ENCODE peak calls at places on chromosome 14, in five cellular contexts. Y is sigmoid colon, L is AG09309, T is left lung, Q is cardiac muscle cell. I is an unnamed sample.

GRCh38 chr14:103568952-103569351 is 6.2 kb downstream of the COA8 start:
- DNase-seq in Y (no peak), L (no peak), T (no peak), Q (no peak), I (no peak)

GRCh38 chr14:74514471-74514932 is 20.9 kb downstream of the ISCA2 start:
- DNase-seq in Y (peak; percentile 70), L (peak; percentile 61), T (peak; percentile 56), Q (peak; percentile 78), I (no peak)

GRCh38 chr14:106729551-106729950 is 1203.2 kb downstream of the TMEM121 start:
- DNase-seq in Y (no peak), L (no peak), T (no peak), Q (no peak), I (no peak)

GRCh38 chr14:36619853-36620252 is 37.4 kb upstream of the NKX2-8 start:
- DNase-seq in Y (no peak), L (no peak), T (no peak), Q (no peak), I (no peak)

GRCh38 chr14:33404054-33404453 is 465.4 kb downstream of the NPAS3 start:
- DNase-seq in Y (no peak), L (peak; percentile 73), T (no peak), Q (peak; percentile 87), I (no peak)

GRCh38 chr14:20606190-20606901 is 15.2 kb upstream of the RNASE12 start:
- DNase-seq in Y (no peak), L (no peak), T (no peak), Q (peak; percentile 71), I (no peak)

GRCh38 chr14:49928010-49928409 is 35.1 kb downstream of the ARF6 start:
- DNase-seq in Y (no peak), L (no peak), T (no peak), Q (no peak), I (no peak)

GRCh38 chr14:34098045-34098984 is 147.4 kb upstream of the EGLN3 start:
- DNase-seq in Y (no peak), L (no peak), T (no peak), Q (peak; percentile 76), I (no peak)

GRCh38 chr14:79840068-79840467 is 371.2 kb downstream of the DIO2 start:
- DNase-seq in Y (no peak), L (no peak), T (no peak), Q (peak; percentile 11), I (no peak)

GRCh38 chr14:20429801-20430669 is 5.9 kb downstream of the KLHL33 start:
- DNase-seq in Y (no peak), L (no peak), T (no peak), Q (no peak), I (no peak)

GRCh38 chr14:34436118-34436905 is 25.7 kb downstream of the SPTSSA start:
- DNase-seq in Y (no peak), L (peak; percentile 45), T (no peak), Q (peak; percentile 66), I (no peak)

GRCh38 chr14:80536456-80536855 is 325.2 kb upstream of the DIO2 start:
- DNase-seq in Y (no peak), L (no peak), T (no peak), Q (no peak), I (no peak)

GRCh38 chr14:90274808-90275454 is 18.6 kb downstream of the PSMC1 start:
- DNase-seq in Y (no peak), L (no peak), T (no peak), Q (peak; percentile 79), I (no peak)

GRCh38 chr14:102774391-102775153 is 2.7 kb upstream of the TRAF3 start:
- DNase-seq in Y (no peak), L (no peak), T (peak; percentile 51), Q (peak; percentile 83), I (peak; percentile 85)

GRCh38 chr14:91925727-91926121 is 21.8 kb downstream of the FBLN5 start:
- DNase-seq in Y (peak; percentile 58), L (no peak), T (no peak), Q (no peak), I (no peak)

GRCh38 chr14:71751264-71751663 is 181.0 kb upstream of the RGS6 start:
- DNase-seq in Y (no peak), L (no peak), T (no peak), Q (no peak), I (no peak)

GRCh38 chr14:89422181-89422951 is 5.3 kb upstream of the FOXN3 start:
- DNase-seq in Y (peak; percentile 41), L (no peak), T (peak; percentile 46), Q (peak; percentile 49), I (no peak)

GRCh38 chr14:88904864-88905263 is 80.4 kb downstream of the TTC8 start:
- DNase-seq in Y (no peak), L (peak; percentile 69), T (no peak), Q (peak; percentile 61), I (no peak)

GRCh38 chr14:103014466-103015319 is 42.7 kb downstream of the CDC42BPB start:
- DNase-seq in Y (no peak), L (no peak), T (no peak), Q (peak; percentile 60), I (no peak)

GRCh38 chr14:55104051-55104954 is 24.7 kb upstream of the LGALS3 start:
- DNase-seq in Y (peak; percentile 61), L (no peak), T (no peak), Q (no peak), I (no peak)

GRCh38 chr14:101367421-101368261 is 193.7 kb upstream of the DIO3 start:
- DNase-seq in Y (peak; percentile 66), L (no peak), T (no peak), Q (no peak), I (no peak)

GRCh38 chr14:53715390-53715730 is 241.3 kb downstream of the BMP4 start:
- DNase-seq in Y (no peak), L (peak; percentile 14), T (no peak), Q (peak; percentile 69), I (no peak)

GRCh38 chr14:100076133-100076532 is 10.9 kb downstream of the EVL start:
- DNase-seq in Y (no peak), L (no peak), T (peak; percentile 52), Q (peak; percentile 25), I (no peak)

GRCh38 chr14:98498019-98498885 is 773.7 kb downstream of the BCL11B start:
- DNase-seq in Y (no peak), L (no peak), T (no peak), Q (no peak), I (no peak)

GRCh38 chr14:96095581-96096476 is 56.7 kb downstream of the C14orf132 start:
- DNase-seq in Y (no peak), L (no peak), T (no peak), Q (peak; percentile 82), I (no peak)

GRCh38 chr14:22997676-22998323 is 12.1 kb downstream of the C14orf93 start:
- DNase-seq in Y (no peak), L (no peak), T (no peak), Q (no peak), I (no peak)

GRCh38 chr14:102539544-102540309 is 30.2 kb upstream of the ANKRD9 start:
- DNase-seq in Y (no peak), L (no peak), T (no peak), Q (peak; percentile 98), I (no peak)

GRCh38 chr14:59454131-59454530 is 11.0 kb downstream of the GPR135 start:
- DNase-seq in Y (no peak), L (peak; percentile 92), T (no peak), Q (peak; percentile 94), I (no peak)

GRCh38 chr14:79044894-79045624 is 874.9 kb downstream of the NRXN3 start:
- DNase-seq in Y (peak; percentile 70), L (peak; percentile 52), T (no peak), Q (peak; percentile 6), I (no peak)

GRCh38 chr14:76376409-76376877 is 506 bp downstream of the ESRRB start:
- DNase-seq in Y (no peak), L (no peak), T (no peak), Q (no peak), I (no peak)
- H3K4me3 ChIP-seq in Y (no peak overlapping the region), L (peak overlapping the region; percentile 23), T (no peak overlapping the region), Q (peak overlapping the region; percentile 41), I (no peak overlapping the region)

GRCh38 chr14:56797003-56797568 is 13.2 kb downstream of the OTX2 start:
- DNase-seq in Y (no peak), L (no peak), T (no peak), Q (no peak), I (no peak)

GRCh38 chr14:56797569-56798446 is 12.5 kb downstream of the OTX2 start:
- DNase-seq in Y (no peak), L (no peak), T (no peak), Q (no peak), I (no peak)

GRCh38 chr14:56794557-56795283 is 15.6 kb downstream of the OTX2 start:
- DNase-seq in Y (no peak), L (no peak), T (no peak), Q (no peak), I (no peak)

GRCh38 chr14:56795284-56795622 is 15.0 kb downstream of the OTX2 start:
- DNase-seq in Y (no peak), L (no peak), T (no peak), Q (no peak), I (no peak)

GRCh38 chr14:56796259-56796658 is 14.0 kb downstream of the OTX2 start:
- DNase-seq in Y (no peak), L (no peak), T (no peak), Q (no peak), I (no peak)
- H3K4me3 ChIP-seq in Y (no peak overlapping the region), L (no peak overlapping the region), T (no peak overlapping the region), Q (no peak overlapping the region), I (no peak overlapping the region)

GRCh38 chr14:69665596-69665995 is 54.2 kb downstream of the SUSD6 start:
- DNase-seq in Y (no peak), L (no peak), T (no peak), Q (no peak), I (no peak)
- H3K4me3 ChIP-seq in Y (no peak overlapping the region), L (no peak overlapping the region), T (no peak overlapping the region), Q (no peak overlapping the region), I (no peak overlapping the region)

GRCh38 chr14:52315355-52315718 is 1.2 kb downstream of the PTGER2 start:
- DNase-seq in Y (no peak), L (no peak), T (no peak), Q (peak; percentile 37), I (no peak)

GRCh38 chr14:52313903-52314481 is at the start of gene PTGER2:
- DNase-seq in Y (peak; percentile 92), L (peak; percentile 63), T (peak; percentile 95), Q (peak; percentile 94), I (peak; percentile 24)

GRCh38 chr14:52312872-52313492 is 1.1 kb upstream of the PTGER2 start:
- DNase-seq in Y (no peak), L (no peak), T (no peak), Q (peak; percentile 80), I (no peak)

GRCh38 chr14:52313493-52313881 is 625 bp upstream of the PTGER2 start:
- DNase-seq in Y (no peak), L (no peak), T (no peak), Q (peak; percentile 50), I (peak; percentile 4)

DNA sequence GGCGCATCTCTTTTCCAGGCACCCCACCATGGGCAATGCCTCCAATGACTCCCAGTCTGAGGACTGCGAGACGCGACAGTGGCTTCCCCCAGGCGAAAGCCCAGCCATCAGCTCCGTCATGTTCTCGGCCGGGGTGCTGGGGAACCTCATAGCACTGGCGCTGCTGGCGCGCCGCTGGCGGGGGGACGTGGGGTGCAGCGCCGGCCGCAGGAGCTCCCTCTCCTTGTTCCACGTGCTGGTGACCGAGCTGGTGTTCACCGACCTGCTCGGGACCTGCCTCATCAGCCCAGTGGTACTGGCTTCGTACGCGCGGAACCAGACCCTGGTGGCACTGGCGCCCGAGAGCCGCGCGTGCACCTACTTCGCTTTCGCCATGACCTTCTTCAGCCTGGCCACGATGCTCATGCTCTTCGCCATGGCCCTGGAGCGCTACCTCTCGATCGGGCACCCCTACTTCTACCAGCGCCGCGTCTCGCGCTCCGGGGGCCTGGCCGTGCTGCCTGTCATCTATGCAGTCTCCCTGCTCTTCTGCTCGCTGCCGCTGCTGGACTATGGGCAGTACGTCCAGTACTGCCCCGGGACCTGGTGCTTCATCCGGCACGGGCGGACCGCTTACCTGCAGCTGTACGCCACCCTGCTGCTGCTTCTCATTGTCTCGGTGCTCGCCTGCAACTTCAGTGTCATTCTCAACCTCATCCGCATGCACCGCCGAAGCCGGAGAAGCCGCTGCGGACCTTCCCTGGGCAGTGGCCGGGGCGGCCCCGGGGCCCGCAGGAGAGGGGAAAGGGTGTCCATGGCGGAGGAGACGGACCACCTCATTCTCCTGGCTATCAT is 626 bp downstream of the PTGER2 start:
- DNase-seq in Y (no peak), L (no peak), T (peak; percentile 57), Q (peak; percentile 38), I (peak; percentile 62)
- H3K4me3 ChIP-seq in Y (peak overlapping the region; percentile 28), L (peak overlapping the region; percentile 77), T (peak overlapping the region; percentile 50), Q (peak overlapping the region; percentile 33), I (peak overlapping the region; percentile 80)

I was measured in naive thymus-derived CD4-positive, alpha-beta T cell.